ENCODE peak calls at places on chromosomes 13 and 19, in nine cellular contexts. B is kidney epithelial cell, A is Peyer's patch, I is astrocyte of the spinal cord, J is prostate gland, V is right atrium auricular region, W is fibroblast of pulmonary artery, H is fibroblast of lung, T is left lung. X is an unnamed sample.

GRCh38 chr13:79604752-79605151 is 123.8 kb downstream of the NDFIP2 start:
- DNase-seq in W (peak), A (no peak), V (no peak), T (no peak), B (no peak), I (no peak), J (peak), H (peak), X (no peak)

GRCh38 chr13:30585748-30586262 is 31.9 kb upstream of the USPL1 start:
- DNase-seq in A (no peak), T (no peak), V (no peak), I (peak), B (no peak), J (no peak), W (peak), H (peak), X (peak)

GRCh38 chr19:51259348-51260245 is 8.7 kb downstream of the SIGLECL1 start:
- DNase-seq in B (no peak), V (no peak), I (no peak), J (peak), T (no peak), A (peak), W (peak), H (peak), X (peak)

GRCh38 chr13:91273675-91274074 is 73.8 kb upstream of the MIR17HG start:
- DNase-seq in B (no peak), V (no peak), A (no peak), W (no peak), J (no peak), H (no peak), I (no peak), T (no peak), X (no peak)

GRCh38 chr19:32230441-32230840 is 115.0 kb upstream of the ZNF507 start:
- DNase-seq in T (no peak), J (no peak), B (no peak), V (peak), H (no peak), A (no peak), W (no peak), I (no peak), X (no peak)

GRCh38 chr13:40272776-40273139 is 393.7 kb downstream of the FOXO1 start:
- DNase-seq in J (no peak), B (no peak), I (no peak), W (peak), T (no peak), H (peak), A (no peak), V (no peak), X (peak)

GRCh38 chr13:39961036-39961435 is 305.6 kb downstream of the COG6 start:
- DNase-seq in T (no peak), W (no peak), V (no peak), J (no peak), I (no peak), A (no peak), B (no peak), H (no peak), X (no peak)

GRCh38 chr19:38251564-38252051 is 4.6 kb downstream of the PPP1R14A start:
- DNase-seq in A (no peak), H (peak), J (peak), I (no peak), B (no peak), W (peak), V (no peak), T (no peak), X (no peak)

GRCh38 chr13:23377603-23378002 is 55.9 kb downstream of the SACS start:
- DNase-seq in B (no peak), I (no peak), A (no peak), H (no peak), W (no peak), J (no peak), V (no peak), T (no peak), X (no peak)

GRCh38 chr19:2446390-2446789 is 10.4 kb downstream of the LMNB2 start:
- DNase-seq in T (no peak), H (no peak), I (no peak), A (peak), J (no peak), W (no peak), V (no peak), B (no peak), X (no peak)

GRCh38 chr13:74090397-74090796 is 43.8 kb downstream of the KLF12 start:
- DNase-seq in W (no peak), J (no peak), V (no peak), H (no peak), B (no peak), I (no peak), T (no peak), A (no peak), X (peak)

GRCh38 chr19:38710416-38710702 is 33.9 kb downstream of the CAPN12 start:
- DNase-seq in A (no peak), V (no peak), T (no peak), W (no peak), B (no peak), J (no peak), H (no peak), I (no peak), X (no peak)

GRCh38 chr13:110323172-110323851 is 16.2 kb downstream of the COL4A2 start:
- DNase-seq in T (no peak), A (no peak), I (peak), J (no peak), B (peak), V (peak), W (no peak), H (peak), X (peak)
- TF ChIP-seq CTCF in T (no peak), A (no peak), I (peak), J (no peak), B (peak), V (no peak), W (peak), H (no peak), X (peak)

DNA sequence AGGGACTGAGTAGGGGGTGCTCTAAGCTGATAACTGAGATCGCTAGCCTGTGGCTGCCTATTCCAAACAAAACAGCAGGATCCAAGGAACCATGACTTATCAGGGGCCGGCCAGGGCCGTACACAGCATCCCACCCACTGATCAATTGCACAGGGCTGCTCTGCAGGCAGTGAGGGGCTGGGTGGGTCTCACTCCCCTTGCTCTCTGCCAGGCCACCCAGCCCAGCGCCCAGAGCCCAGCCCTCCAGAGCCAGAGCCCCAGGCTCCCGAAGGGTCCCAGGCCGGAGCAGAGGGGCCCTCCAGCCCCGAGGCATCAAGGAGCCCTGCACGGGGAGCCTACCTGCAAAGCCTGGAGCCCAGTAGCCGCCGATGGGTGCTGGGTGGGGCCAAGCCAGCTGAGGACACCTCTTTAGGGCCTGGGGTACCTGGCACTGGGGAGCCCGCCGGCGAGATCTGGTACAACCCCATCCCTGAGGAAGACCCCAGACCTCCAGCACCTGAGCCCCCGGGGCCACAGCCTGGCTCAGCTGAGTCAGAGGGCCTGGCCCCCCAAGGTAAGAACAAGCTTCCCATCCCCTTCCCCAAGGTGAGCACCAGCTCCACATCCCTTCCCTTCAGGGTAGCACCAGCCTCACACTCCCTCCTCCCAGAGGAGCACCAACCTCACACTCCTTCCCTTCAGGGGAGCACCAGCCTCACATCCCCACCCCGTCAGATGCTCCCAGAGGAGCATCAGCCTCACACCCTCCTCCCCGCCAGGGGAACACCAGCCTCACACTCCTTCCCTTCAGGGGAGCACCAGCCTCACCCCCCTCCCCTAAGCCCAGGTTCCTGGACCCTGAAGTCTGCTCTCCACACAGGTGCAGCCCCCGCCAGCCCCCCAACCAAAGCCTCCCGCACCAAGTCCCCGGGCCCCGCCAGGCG is 1.9 kb downstream of the SYDE1 start:
- DNase-seq in I (no peak), B (no peak), W (no peak), A (no peak), J (no peak), H (no peak), V (no peak), T (no peak), X (no peak)
- H3K4me3 ChIP-seq in I (peak), B (no peak), W (peak), A (no peak), J (no peak), H (peak), V (no peak), T (no peak), X (peak)

GRCh38 chr13:41458939-41459753 is 1.8 kb downstream of the RGCC start:
- DNase-seq in B (no peak), V (no peak), I (peak), H (peak), J (peak), A (peak), T (peak), W (peak), X (peak)
- TF ChIP-seq CTCF in B (peak), V (peak), I (peak), H (peak), J (peak), A (peak), T (peak), W (peak), X (peak)

GRCh38 chr13:99958402-99959126 is 13.0 kb downstream of the ZIC5 start:
- DNase-seq in V (no peak), B (no peak), W (no peak), H (no peak), T (no peak), J (no peak), A (no peak), I (no peak), X (no peak)
- H3K4me3 ChIP-seq in V (no peak), B (no peak), W (no peak), H (no peak), T (no peak), J (no peak), A (no peak), I (no peak), X (no peak)

GRCh38 chr13:100594731-100595130 is 6.1 kb upstream of the GGACT start:
- DNase-seq in H (no peak), V (no peak), T (no peak), W (no peak), J (no peak), A (peak), B (no peak), I (no peak), X (no peak)
- TF ChIP-seq CTCF in H (no peak), V (no peak), T (no peak), W (peak), J (no peak), A (peak), B (peak), I (peak), X (no peak)

DNA sequence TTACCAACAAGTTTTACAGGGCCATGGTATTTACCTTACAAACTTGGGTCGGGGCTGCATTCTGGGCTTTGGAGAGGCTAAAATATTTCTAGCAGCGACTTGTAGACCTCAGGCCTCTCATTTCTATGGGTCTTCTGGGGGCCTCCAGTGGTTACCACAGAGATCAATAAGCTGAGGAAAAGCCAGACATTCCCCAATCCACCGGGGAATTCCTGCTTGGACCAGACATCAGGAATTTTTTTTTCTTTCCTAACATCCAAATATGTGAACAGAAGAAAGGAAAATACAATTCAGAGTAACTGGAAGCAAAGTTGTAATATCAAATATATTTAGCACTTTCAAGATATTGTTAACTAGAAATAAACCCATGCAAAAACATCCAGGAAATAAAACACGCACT is 1.5 kb downstream of the DZIP1 start:
- DNase-seq in W (no peak), V (no peak), T (no peak), I (peak), A (no peak), J (no peak), B (no peak), H (no peak), X (no peak)
- H3K4me3 ChIP-seq in W (peak), V (peak), T (peak), I (peak), A (no peak), J (no peak), B (peak), H (peak), X (peak)

GRCh38 chr13:86725105-86725504 is 925.9 kb upstream of the SLITRK6 start:
- DNase-seq in A (no peak), J (no peak), I (no peak), V (no peak), B (no peak), W (no peak), T (no peak), H (peak), X (no peak)
- TF ChIP-seq CTCF in A (no peak), J (no peak), I (peak), V (no peak), B (no peak), W (no peak), T (no peak), H (no peak), X (no peak)